ENCODE peak calls at places on chromosomes 7 and 10, in seven cellular contexts. U is stomach; B is dorsolateral prefrontal cortex; N is CD8-positive, alpha-beta T cell; V is neural progenitor cell; O is cardiac fibroblast; X is right cardiac atrium. K is an unnamed sample.

GRCh38 chr7:99021941-99022560 is 121.9 kb downstream of the SMURF1 start:
- DNase-seq in N (peak), U (peak), B (no peak), O (peak), X (no peak), V (no peak), K (no peak)

GRCh38 chr7:149719050-149719899 is 54.1 kb downstream of the ZNF467 start:
- DNase-seq in U (no peak), V (no peak), N (no peak), X (peak), O (peak), B (no peak), K (no peak)

GRCh38 chr7:2939193-2939885 is 95.2 kb upstream of the GNA12 start:
- DNase-seq in V (no peak), X (no peak), O (no peak), B (no peak), N (no peak), U (no peak), K (no peak)

GRCh38 chr7:93046641-93047040 is 71.1 kb downstream of the SAMD9 start:
- DNase-seq in B (no peak), X (no peak), V (no peak), O (no peak), U (no peak), N (no peak), K (no peak)

GRCh38 chr7:127290801-127291361 is 38.1 kb upstream of the GRM8 start:
- DNase-seq in O (peak), B (peak), U (no peak), N (no peak), X (no peak), V (no peak), K (no peak)

GRCh38 chr7:82204694-82205093 is 238.9 kb downstream of the CACNA2D1 start:
- DNase-seq in V (no peak), N (no peak), O (peak), X (no peak), B (no peak), U (no peak), K (no peak)

GRCh38 chr7:143126146-143126545 is 5.7 kb upstream of the PIP start:
- DNase-seq in U (no peak), V (no peak), O (peak), X (no peak), B (no peak), N (no peak), K (no peak)

GRCh38 chr7:82672078-82672477 is 228.5 kb upstream of the CACNA2D1 start:
- DNase-seq in B (no peak), X (no peak), U (no peak), N (no peak), V (no peak), O (no peak), K (no peak)

GRCh38 chr7:149753370-149754233 is 19.8 kb downstream of the ZNF467 start:
- DNase-seq in O (peak), U (peak), X (peak), N (no peak), V (peak), B (no peak), K (no peak)

DNA sequence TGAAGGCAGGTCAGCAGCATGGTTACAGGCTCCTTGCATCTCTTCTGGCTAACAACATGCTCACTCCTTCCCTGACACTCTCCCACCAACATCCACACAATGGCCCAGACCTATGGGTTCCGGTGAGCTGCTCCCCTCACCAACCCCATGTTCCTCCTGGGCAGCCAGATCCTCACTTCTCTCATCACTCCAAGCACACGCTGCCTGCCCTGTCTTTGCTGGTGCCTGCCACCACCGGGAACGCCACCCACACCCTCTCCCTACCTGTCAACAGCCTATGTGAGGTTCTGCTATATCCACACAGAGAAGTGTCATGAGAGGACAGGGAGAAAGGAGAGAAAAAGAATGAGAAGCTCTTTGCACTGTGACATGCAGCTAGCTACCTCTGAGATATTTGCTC is 14.6 kb downstream of the PARP12 start:
- DNase-seq in X (peak), N (no peak), B (no peak), U (no peak), V (no peak), O (no peak), K (no peak)
- H3K4me3 ChIP-seq in X (no peak), N (no peak), B (no peak), U (no peak), V (no peak), O (no peak), K (no peak)

GRCh38 chr7:47100815-47101435 is 481.0 kb downstream of the TNS3 start:
- DNase-seq in B (no peak), U (peak), N (no peak), X (peak), V (peak), O (peak), K (peak)

GRCh38 chr7:47103498-47104205 is 478.3 kb downstream of the TNS3 start:
- DNase-seq in U (no peak), X (no peak), N (no peak), B (no peak), V (no peak), O (no peak), K (no peak)

GRCh38 chr7:47104206-47104549 is 477.7 kb downstream of the TNS3 start:
- DNase-seq in U (no peak), V (no peak), X (no peak), O (no peak), N (no peak), B (no peak), K (no peak)

GRCh38 chr7:47100148-47100547 is 481.8 kb downstream of the TNS3 start:
- DNase-seq in N (no peak), V (no peak), U (no peak), X (no peak), O (no peak), B (no peak), K (no peak)

GRCh38 chr7:47102442-47102841 is 479.5 kb downstream of the TNS3 start:
- DNase-seq in N (no peak), X (no peak), V (no peak), O (no peak), U (no peak), B (no peak), K (no peak)
- H3K4me3 ChIP-seq in N (no peak), X (no peak), V (no peak), O (no peak), U (no peak), B (no peak), K (no peak)

GRCh38 chr7:26293569-26294308 is 2.1 kb downstream of the SNX10 start:
- DNase-seq in U (no peak), N (peak), B (no peak), O (no peak), X (no peak), V (no peak), K (no peak)
- H3K4me3 ChIP-seq in U (no peak), N (peak), B (peak), O (no peak), X (no peak), V (no peak), K (no peak)

GRCh38 chr10:26861326-26861998 is 704 bp upstream of the ABI1 start:
- DNase-seq in N (no peak), B (no peak), X (no peak), U (no peak), O (no peak), V (no peak), K (no peak)
- H3K4me3 ChIP-seq in N (no peak), B (peak), X (peak), U (peak), O (no peak), V (no peak), K (peak)

GRCh38 chr7:151633516-151633812 is 113.8 kb upstream of the RHEB start:
- DNase-seq in O (no peak), N (no peak), V (no peak), U (no peak), X (no peak), B (no peak), K (no peak)
- H3K4me3 ChIP-seq in O (no peak), N (peak), V (no peak), U (no peak), X (no peak), B (no peak), K (no peak)

GRCh38 chr10:29694121-29694520 is 59.4 kb upstream of the SVIL start:
- DNase-seq in O (no peak), X (no peak), N (no peak), B (no peak), V (no peak), U (no peak), K (no peak)

GRCh38 chr10:29688230-29688634 is 53.5 kb upstream of the SVIL start:
- DNase-seq in B (no peak), V (peak), N (no peak), U (no peak), O (peak), X (no peak), K (no peak)

GRCh38 chr10:29691564-29692064 is 56.8 kb upstream of the SVIL start:
- DNase-seq in V (no peak), N (no peak), B (no peak), X (no peak), O (peak), U (no peak), K (no peak)

GRCh38 chr10:29689001-29689400 is 54.2 kb upstream of the SVIL start:
- DNase-seq in B (no peak), U (no peak), O (peak), V (no peak), N (no peak), X (no peak), K (no peak)

GRCh38 chr10:29692121-29692539 is 57.4 kb upstream of the SVIL start:
- DNase-seq in B (no peak), X (no peak), V (no peak), U (no peak), O (no peak), N (no peak), K (no peak)
- H3K4me3 ChIP-seq in B (no peak), X (peak), V (no peak), U (no peak), O (no peak), N (no peak), K (no peak)

K was measured in DND-41.